ENCODE peak calls at places on chromosomes 6 and 20, in eight cellular contexts. G is ovary, A is brain microvascular endothelial cell, B is psoas muscle, X is IMR-90, M is Peyer's patch, D is pancreas, H is astrocyte. V is an unnamed sample.

GRCh38 chr6:86107985-86108384 is 465.3 kb upstream of the SYNCRIP start:
- DNase-seq in G (no peak), A (no peak), B (no peak), X (no peak), M (no peak), D (no peak), H (no peak), V (no peak)

GRCh38 chr20:57558614-57559285 is 2.2 kb upstream of the PCK1 start:
- DNase-seq in G (no peak), A (no peak), B (no peak), X (no peak), M (peak; percentile 79), D (no peak), H (no peak), V (no peak)

GRCh38 chr6:100121854-100122609 is 128.0 kb upstream of the MCHR2 start:
- DNase-seq in G (no peak), A (no peak), B (no peak), X (no peak), M (no peak), D (no peak), H (no peak), V (no peak)

GRCh38 chr6:136254851-136255466 is 4.8 kb upstream of the MTFR2 start:
- DNase-seq in G (no peak), A (no peak), B (no peak), X (no peak), M (no peak), D (no peak), H (no peak), V (no peak)

GRCh38 chr20:32651537-32651936 is 22.2 kb downstream of the C20orf203 start:
- DNase-seq in G (no peak), A (no peak), B (no peak), X (no peak), M (no peak), D (no peak), H (no peak), V (no peak)

GRCh38 chr20:45070932-45071632 is 29.8 kb downstream of the KCNS1 start:
- DNase-seq in G (no peak), A (peak; percentile 47), B (no peak), X (peak; percentile 26), M (no peak), D (no peak), H (no peak), V (peak; percentile 85)

GRCh38 chr6:27452496-27452897 is 20.4 kb downstream of the ZNF184 start:
- DNase-seq in G (no peak), A (peak; percentile 8), B (no peak), X (peak; percentile 5), M (no peak), D (no peak), H (no peak), V (no peak)

GRCh38 chr6:26431258-26432162 is 8.8 kb upstream of the BTN3A3 start:
- DNase-seq in G (no peak), A (no peak), B (no peak), X (no peak), M (peak; percentile 52), D (no peak), H (peak; percentile 8), V (no peak)

GRCh38 chr6:10831609-10832008 is 6.7 kb downstream of the MAK start:
- DNase-seq in G (no peak), A (no peak), B (no peak), X (no peak), M (no peak), D (no peak), H (no peak), V (no peak)

GRCh38 chr20:24686156-24686555 is 216.7 kb downstream of the SYNDIG1 start:
- DNase-seq in G (no peak), A (no peak), B (no peak), X (no peak), M (peak; percentile 2), D (no peak), H (no peak), V (no peak)

GRCh38 chr20:50120935-50121693 is 8.2 kb upstream of the UBE2V1 start:
- DNase-seq in G (peak; percentile 50), A (no peak), B (peak; percentile 85), X (peak; percentile 65), M (peak; percentile 82), D (peak; percentile 85), H (no peak), V (peak; percentile 65)

GRCh38 chr6:156166093-156166492 is 611.1 kb upstream of the ARID1B start:
- DNase-seq in G (no peak), A (no peak), B (no peak), X (no peak), M (no peak), D (no peak), H (no peak), V (no peak)

GRCh38 chr6:156164701-156165454 is 612.3 kb upstream of the ARID1B start:
- DNase-seq in G (no peak), A (no peak), B (no peak), X (no peak), M (no peak), D (no peak), H (no peak), V (no peak)

GRCh38 chr6:156160788-156161150 is 616.4 kb upstream of the ARID1B start:
- DNase-seq in G (no peak), A (no peak), B (no peak), X (no peak), M (no peak), D (no peak), H (no peak), V (no peak)

GRCh38 chr6:156160007-156160787 is 617.0 kb upstream of the ARID1B start:
- DNase-seq in G (no peak), A (no peak), B (no peak), X (no peak), M (no peak), D (no peak), H (no peak), V (no peak)

GRCh38 chr6:156163311-156163710 is 613.9 kb upstream of the ARID1B start:
- DNase-seq in G (no peak), A (no peak), B (no peak), X (no peak), M (no peak), D (no peak), H (no peak), V (no peak)
- H3K4me3 ChIP-seq in G (no peak overlapping the region), A (no peak overlapping the region), B (no peak overlapping the region), X (no peak overlapping the region), M (no peak overlapping the region), D (no peak overlapping the region), H (no peak overlapping the region), V (no peak overlapping the region)

GRCh38 chr6:73653571-73654424 is at the start of gene SLC17A5:
- DNase-seq in G (peak; percentile 92), A (peak; percentile 91), B (peak; percentile 95), X (peak; percentile 92), M (peak; percentile 97), D (peak; percentile 94), H (peak; percentile 82), V (peak; percentile 82)
- TF ChIP-seq CTCF in G (no peak), A (no peak), B (no peak), X (no peak), M (no peak), D (peak; percentile 0), H (no peak), V (no peak)

GRCh38 chr6:13488015-13488895 is 855 bp upstream of the GFOD1 start:
- DNase-seq in G (peak; percentile 44), A (peak; percentile 34), B (peak; percentile 78), X (peak; percentile 40), M (peak; percentile 73), D (peak; percentile 84), H (peak; percentile 53), V (no peak)
- H3K27me3 ChIP-seq in G (no peaks in the 10 kb centered on the region), A (no peaks in the 10 kb centered on the region), B (no peaks in the 10 kb centered on the region), X (no peaks in the 10 kb centered on the region), M (no peaks in the 10 kb centered on the region), D (no peaks in the 10 kb centered on the region), H (no peaks in the 10 kb centered on the region), V (no peaks in the 10 kb centered on the region)

DNA sequence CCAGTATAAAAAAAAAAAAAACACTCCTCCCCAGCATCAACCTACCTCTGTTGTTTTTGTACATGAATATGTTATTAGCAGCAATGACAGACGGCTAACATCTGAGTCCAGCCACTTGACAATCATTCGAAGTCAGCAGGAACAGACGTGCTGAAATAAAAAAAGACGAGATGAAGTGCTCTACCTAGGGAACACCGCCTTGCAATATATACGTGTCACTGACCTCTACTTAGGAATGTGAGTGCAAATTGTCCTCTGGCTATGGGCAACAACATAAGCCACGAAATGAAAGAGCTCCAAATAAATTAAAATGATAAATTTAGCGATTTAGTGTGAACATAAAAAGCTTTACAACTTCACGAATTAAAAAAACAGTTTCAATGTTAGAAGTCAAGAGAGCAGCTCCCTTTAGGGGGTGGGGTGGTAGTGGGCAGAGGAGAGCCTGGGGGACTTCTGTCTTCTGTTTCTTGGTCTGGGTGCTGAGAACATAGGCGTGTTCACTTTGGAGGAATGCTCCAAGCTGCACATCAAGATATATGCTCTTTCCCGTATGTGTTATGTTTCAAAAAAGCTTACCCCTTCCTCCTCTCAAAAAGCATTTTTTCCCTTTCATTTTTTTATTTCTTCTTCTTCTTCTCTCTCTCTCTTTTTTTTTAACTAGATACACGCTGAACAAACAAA is 23.3 kb downstream of the EDN1 start:
- DNase-seq in G (no peak), A (no peak), B (no peak), X (no peak), M (no peak), D (no peak), H (no peak), V (peak; percentile 52)
- H3K4me3 ChIP-seq in G (no peak overlapping the region), A (no peak overlapping the region), B (no peak overlapping the region), X (no peak overlapping the region), M (no peak overlapping the region), D (no peak overlapping the region), H (no peak overlapping the region), V (no peak overlapping the region)

GRCh38 chr6:37022135-37022863 is 16.8 kb downstream of the FGD2 start:
- DNase-seq in G (no peak), A (no peak), B (no peak), X (no peak), M (no peak), D (no peak), H (no peak), V (no peak)

GRCh38 chr6:37020426-37021211 is 15.2 kb downstream of the FGD2 start:
- DNase-seq in G (no peak), A (no peak), B (no peak), X (no peak), M (peak; percentile 69), D (no peak), H (no peak), V (no peak)

GRCh38 chr6:37018152-37019064 is 13.0 kb downstream of the FGD2 start:
- DNase-seq in G (peak; percentile 93), A (peak; percentile 89), B (peak; percentile 95), X (peak; percentile 87), M (peak; percentile 96), D (peak; percentile 96), H (peak; percentile 64), V (peak; percentile 81)

GRCh38 chr6:37019065-37019450 is 13.6 kb downstream of the FGD2 start:
- DNase-seq in G (no peak), A (no peak), B (no peak), X (no peak), M (no peak), D (no peak), H (no peak), V (peak; percentile 50)

GRCh38 chr6:37021356-37022129 is 16.1 kb downstream of the FGD2 start:
- DNase-seq in G (no peak), A (peak; percentile 44), B (no peak), X (peak; percentile 61), M (peak; percentile 65), D (no peak), H (no peak), V (peak; percentile 63)
- TF ChIP-seq CTCF in G (no peak), A (peak; percentile 81), B (no peak), X (peak; percentile 77), M (no peak), D (no peak), H (peak; percentile 63), V (peak; percentile 68)